ENCODE peak calls at places on chromosomes 3 and 15, in five cellular contexts. D is heart left ventricle, H is SHP77, F is COLO829, U is activated gamma-delta T cell treated with Interleukin-2 at 50 U/mL for 16 hours. C is an unnamed sample.
A peak's percentile ranks its signal among the peaks of the same experiment; 100 is the strongest.

GRCh38 chr3:28134792-28135375 is 106.5 kb upstream of the CMC1 start:
- DNase-seq in F (no peak), D (no peak), U (no peak), H (no peak), C (no peak)

GRCh38 chr15:98658831-98659699 is 10.7 kb downstream of the IGF1R start:
- DNase-seq in U (peak; percentile 30), H (peak; percentile 43), D (no peak), F (peak; percentile 66), C (no peak)

GRCh38 chr3:58299839-58300516 is 6.1 kb upstream of the RPP14 start:
- DNase-seq in D (no peak), H (no peak), F (peak; percentile 37), U (no peak), C (no peak)

GRCh38 chr3:184815046-184815930 is 3.3 kb downstream of the VPS8 start:
- DNase-seq in F (no peak), U (no peak), H (no peak), D (no peak), C (no peak)

GRCh38 chr15:64898406-64898805 is 13.3 kb upstream of the ANKDD1A start:
- DNase-seq in D (no peak), H (no peak), U (no peak), F (no peak), C (no peak)

GRCh38 chr15:48556159-48556897 is 89.2 kb downstream of the FBN1 start:
- DNase-seq in H (no peak), D (no peak), U (no peak), F (no peak), C (no peak)

GRCh38 chr15:51755790-51756189 is 4.4 kb downstream of the TMOD2 start:
- DNase-seq in D (no peak), U (no peak), H (no peak), F (no peak), C (no peak)

GRCh38 chr15:25933456-25934158 is 70.5 kb upstream of the ATP10A start:
- DNase-seq in D (peak; percentile 72), U (peak; percentile 56), F (peak; percentile 59), H (peak; percentile 33), C (peak; percentile 18)

GRCh38 chr3:122310361-122310760 is 14.7 kb upstream of the CSTA start:
- DNase-seq in D (no peak), U (no peak), F (no peak), H (no peak), C (no peak)

GRCh38 chr3:139120336-139120971 is 75.8 kb upstream of the PRR23C start:
- DNase-seq in H (no peak), D (no peak), F (no peak), U (no peak), C (no peak)

GRCh38 chr3:32256206-32256605 is 17.7 kb downstream of the CMTM8 start:
- DNase-seq in D (no peak), U (no peak), F (no peak), H (no peak), C (no peak)

GRCh38 chr3:42498791-42499477 is 3.5 kb upstream of the VIPR1 start:
- DNase-seq in U (no peak), D (no peak), F (no peak), H (no peak), C (no peak)

GRCh38 chr3:5309602-5310001 is 122.1 kb downstream of the EDEM1 start:
- DNase-seq in U (no peak), F (no peak), D (no peak), H (no peak), C (no peak)

GRCh38 chr3:30311781-30312180 is 294.6 kb upstream of the TGFBR2 start:
- DNase-seq in U (no peak), H (no peak), F (no peak), D (peak; percentile 37), C (no peak)

GRCh38 chr15:77027697-77028450 is 32.9 kb downstream of the PSTPIP1 start:
- DNase-seq in D (peak; percentile 27), U (no peak), F (no peak), H (no peak), C (no peak)

GRCh38 chr3:25962255-25962654 is 172.4 kb downstream of the OXSM start:
- DNase-seq in U (no peak), F (peak; percentile 40), D (no peak), H (no peak), C (no peak)

GRCh38 chr3:3778641-3779270 is 20.5 kb upstream of the LRRN1 start:
- DNase-seq in D (no peak), U (no peak), F (no peak), H (no peak), C (no peak)

GRCh38 chr3:182618085-182618732 is 175.1 kb upstream of the ATP11B start:
- DNase-seq in H (peak; percentile 68), F (peak; percentile 9), U (no peak), D (no peak), C (no peak)

GRCh38 chr3:69914395-69914794 is 85.1 kb upstream of the SAMMSON start:
- DNase-seq in F (no peak), U (no peak), D (peak; percentile 56), H (no peak), C (no peak)

GRCh38 chr3:30344288-30344687 is 262.1 kb upstream of the TGFBR2 start:
- DNase-seq in U (no peak), H (peak; percentile 26), F (no peak), D (peak; percentile 18), C (no peak)

GRCh38 chr3:24270744-24271143 is 223.9 kb downstream of the THRB start:
- DNase-seq in H (no peak), D (no peak), U (no peak), F (no peak), C (no peak)

GRCh38 chr3:168847293-168847883 is 751.7 kb upstream of the GOLIM4 start:
- DNase-seq in F (peak; percentile 27), U (no peak), D (no peak), H (peak; percentile 24), C (no peak)

GRCh38 chr3:9876991-9877390 is 3.1 kb downstream of the CIDEC start:
- DNase-seq in H (no peak), D (no peak), F (no peak), U (no peak), C (no peak)

GRCh38 chr15:72566973-72567372 is 87.5 kb upstream of the GOLGA6B start:
- DNase-seq in H (no peak), D (no peak), U (no peak), F (no peak), C (no peak)

GRCh38 chr15:78108300-78109084 is 16.1 kb downstream of the SH2D7 start:
- DNase-seq in F (peak; percentile 45), U (peak; percentile 84), D (peak; percentile 86), H (peak; percentile 81), C (peak; percentile 70)

GRCh38 chr15:57333487-57333886 is 42.8 kb upstream of the CGNL1 start:
- DNase-seq in D (no peak), H (no peak), U (no peak), F (no peak), C (no peak)

GRCh38 chr3:12705981-12706380 is 42.1 kb upstream of the RAF1 start:
- DNase-seq in U (no peak), F (no peak), D (no peak), H (no peak), C (no peak)

GRCh38 chr3:40191850-40192448 is 117.6 kb upstream of the EIF1B start:
- DNase-seq in D (peak; percentile 53), H (peak; percentile 20), U (peak; percentile 51), F (peak; percentile 79), C (no peak)

GRCh38 chr15:62591842-62592838 is 427.1 kb upstream of the C2CD4B start:
- DNase-seq in H (no peak), F (no peak), U (no peak), D (no peak), C (no peak)

GRCh38 chr3:188728371-188728896 is 443.3 kb upstream of the TPRG1 start:
- DNase-seq in F (no peak), D (no peak), H (no peak), U (no peak), C (no peak)

GRCh38 chr3:75049581-75049980 is 435.1 kb upstream of the CNTN3 start:
- DNase-seq in F (no peak), U (no peak), D (no peak), H (no peak), C (no peak)

GRCh38 chr3:143763568-143764162 is 84.6 kb downstream of the SLC9A9 start:
- DNase-seq in D (no peak), F (peak; percentile 13), U (no peak), H (no peak), C (no peak)

GRCh38 chr15:92636950-92637481 is 18.6 kb downstream of the FAM174B start:
- DNase-seq in U (no peak), F (no peak), D (no peak), H (peak; percentile 92), C (no peak)